ENCODE peak calls at places on chromosomes 5 and 9, in five cellular contexts. Z is breast epithelium; H is tibial artery; U is CD8-positive, alpha-beta T cell; K is GM13976. E is an unnamed sample.

GRCh38 chr9:129437626-129438323 is 183.1 kb downstream of the C9orf50 start:
- DNase-seq in K (no peak), U (no peak), H (peak; percentile 77), Z (no peak), E (no peak)

GRCh38 chr9:3385871-3386270 is 139.9 kb downstream of the RFX3 start:
- DNase-seq in U (no peak), H (no peak), Z (no peak), K (no peak), E (no peak)

GRCh38 chr5:147746986-147747385 is 35.5 kb downstream of the JAKMIP2 start:
- DNase-seq in Z (no peak), K (no peak), H (no peak), U (no peak), E (no peak)

GRCh38 chr9:26779072-26779471 is 113.5 kb downstream of the CAAP1 start:
- DNase-seq in U (no peak), Z (no peak), H (no peak), K (no peak), E (no peak)

GRCh38 chr5:147341382-147341781 is 106.6 kb downstream of the STK32A start:
- DNase-seq in K (no peak), U (no peak), H (no peak), Z (no peak), E (no peak)

GRCh38 chr5:128682669-128683068 is 144.6 kb upstream of the FBN2 start:
- DNase-seq in U (no peak), H (no peak), K (no peak), Z (no peak), E (no peak)

GRCh38 chr5:177504086-177505056 is 5.3 kb downstream of the DOK3 start:
- DNase-seq in U (no peak), K (no peak), H (peak; percentile 64), Z (no peak), E (no peak)

GRCh38 chr9:16278420-16278999 is 592.0 kb downstream of the BNC2 start:
- DNase-seq in H (no peak), K (no peak), Z (no peak), U (no peak), E (no peak)

GRCh38 chr9:107856633-107857032 is 367.1 kb upstream of the KLF4 start:
- DNase-seq in U (no peak), H (no peak), K (no peak), Z (no peak), E (no peak)

GRCh38 chr5:1033178-1033577 is 24.6 kb downstream of the NKD2 start:
- DNase-seq in Z (no peak), H (no peak), K (no peak), U (no peak), E (no peak)

GRCh38 chr5:2177244-2177643 is 294.5 kb upstream of the IRX4 start:
- DNase-seq in K (no peak), U (no peak), Z (no peak), H (peak; percentile 47), E (no peak)

GRCh38 chr5:91864902-91865420 is 481.8 kb upstream of the ARRDC3 start:
- DNase-seq in U (no peak), K (no peak), H (no peak), Z (no peak), E (no peak)

GRCh38 chr5:174667526-174667925 is 56.9 kb upstream of the MSX2 start:
- DNase-seq in Z (no peak), K (no peak), U (no peak), H (no peak), E (no peak)

GRCh38 chr5:160271396-160271795 is 41.0 kb downstream of the CCNJL start:
- DNase-seq in H (no peak), K (no peak), U (peak; percentile 34), Z (no peak), E (no peak)

GRCh38 chr9:18947772-18948391 is 85.1 kb downstream of the SAXO1 start:
- DNase-seq in H (no peak), Z (no peak), K (no peak), U (no peak), E (no peak)

DNA sequence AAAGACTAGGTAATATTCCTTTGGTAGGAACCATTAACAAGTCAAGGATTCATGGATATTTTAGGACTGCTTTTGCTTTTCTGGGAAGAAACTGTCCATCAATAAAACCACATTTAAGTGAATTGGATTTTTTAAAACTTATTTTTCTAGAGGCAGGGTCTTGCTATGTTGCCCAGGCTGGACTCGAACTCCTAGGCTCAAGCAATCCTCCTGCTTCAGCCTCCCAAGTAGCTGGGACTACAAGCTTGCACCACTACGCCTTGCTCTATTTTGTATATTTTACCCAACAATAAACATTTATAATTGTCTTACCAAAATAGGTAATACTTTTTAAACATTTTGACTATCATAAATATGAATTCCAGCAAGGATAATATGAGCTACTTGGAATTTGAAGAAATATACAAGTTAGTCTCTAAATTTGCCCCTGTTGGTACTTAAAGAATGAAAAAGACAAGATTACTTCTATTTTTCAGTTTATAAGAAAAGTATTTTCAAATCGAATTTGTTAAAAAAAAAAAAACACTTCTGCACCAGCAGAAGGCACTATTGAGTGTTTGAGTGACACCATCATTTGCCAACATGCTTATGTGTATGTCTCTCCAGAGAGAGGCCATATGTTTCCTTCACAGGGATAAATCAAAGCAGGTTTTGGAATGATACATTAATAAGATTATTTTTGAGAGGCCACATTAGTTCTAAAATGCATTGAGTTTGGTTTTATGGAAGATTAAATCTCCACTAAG is 60.0 kb upstream of the CARTPT start:
- DNase-seq in H (no peak), U (no peak), K (no peak), Z (no peak), E (no peak)
- TF ChIP-seq CTCF in H (no peak), U (no peak), K (peak; percentile 5), Z (no peak), E (peak; percentile 50)

GRCh38 chr5:154460172-154460571 is 14.4 kb downstream of the SAP30L start:
- DNase-seq in K (no peak), Z (no peak), U (no peak), H (no peak), E (no peak)

GRCh38 chr5:154459015-154459414 is 13.2 kb downstream of the SAP30L start:
- DNase-seq in K (no peak), Z (no peak), U (no peak), H (no peak), E (no peak)

GRCh38 chr5:154464435-154464834 is 13.6 kb downstream of the HAND1 start:
- DNase-seq in Z (no peak), U (no peak), H (no peak), K (no peak), E (no peak)

GRCh38 chr5:154465169-154465568 is 12.9 kb downstream of the HAND1 start:
- DNase-seq in U (no peak), H (no peak), Z (no peak), K (no peak), E (no peak)

GRCh38 chr5:154461531-154461930 is 15.7 kb downstream of the SAP30L start:
- DNase-seq in K (no peak), Z (no peak), H (no peak), U (no peak), E (no peak)
- TF ChIP-seq CTCF in K (no peak), Z (no peak), H (no peak), U (no peak), E (peak; percentile 14)

DNA sequence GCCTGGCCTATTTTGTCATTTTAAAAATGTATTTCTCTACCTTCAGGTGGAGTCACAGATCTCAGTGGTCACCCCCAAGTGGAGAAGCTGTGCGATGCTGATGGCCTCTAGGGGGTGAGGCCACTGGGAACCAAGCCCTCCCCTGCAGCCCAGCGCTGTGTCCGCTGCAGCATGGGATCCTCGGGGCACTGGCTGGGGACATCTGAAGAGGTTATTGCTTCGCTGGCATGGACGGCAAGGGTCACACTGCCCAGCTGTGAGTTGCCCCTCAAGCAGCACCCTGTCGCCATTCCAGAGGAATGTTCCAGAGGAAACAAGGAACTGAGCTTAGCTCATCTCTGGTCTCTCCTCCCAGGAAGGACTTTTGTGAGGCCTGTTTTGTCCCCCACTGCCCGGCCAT is 119.6 kb upstream of the S1PR3 start:
- DNase-seq in K (no peak), H (no peak), Z (no peak), U (no peak), E (no peak)
- TF ChIP-seq CTCF in K (no peak), H (no peak), Z (no peak), U (no peak), E (no peak)

GRCh38 chr5:72074238-72074637 is 33.0 kb upstream of the MAP1B start:
- DNase-seq in Z (no peak), H (no peak), U (no peak), K (no peak), E (no peak)

GRCh38 chr5:72077390-72077789 is 29.9 kb upstream of the MAP1B start:
- DNase-seq in K (no peak), Z (no peak), H (no peak), U (no peak), E (no peak)

GRCh38 chr5:72082048-72082447 is 25.2 kb upstream of the MAP1B start:
- DNase-seq in Z (no peak), K (no peak), U (no peak), H (no peak), E (no peak)

GRCh38 chr5:72076901-72077300 is 30.4 kb upstream of the MAP1B start:
- DNase-seq in K (no peak), Z (no peak), U (no peak), H (no peak), E (no peak)

DNA sequence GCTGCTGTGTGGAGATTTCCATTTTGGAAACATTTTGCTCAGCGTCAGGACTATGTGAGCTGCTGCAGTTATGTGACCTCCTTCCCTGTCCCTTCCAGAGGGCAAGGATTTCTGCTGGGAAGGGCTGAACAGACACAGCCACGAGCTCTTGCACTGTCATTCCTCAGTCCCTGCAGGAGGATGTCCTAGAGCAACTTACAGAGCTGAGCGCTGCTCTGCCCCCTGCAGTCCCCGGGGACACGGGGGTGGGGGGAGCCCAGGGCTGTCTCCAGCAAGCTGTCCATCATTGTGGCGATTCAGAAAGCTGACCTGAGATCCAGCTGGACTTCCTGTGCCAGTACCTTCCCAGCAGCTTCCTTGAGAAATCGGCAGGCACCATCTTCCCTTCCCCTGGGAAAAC is 28.0 kb upstream of the MAP1B start:
- DNase-seq in Z (no peak), K (peak; percentile 18), H (no peak), U (no peak), E (peak; percentile 8)
- TF ChIP-seq CTCF in Z (no peak), K (no peak), H (no peak), U (no peak), E (no peak)

DNA sequence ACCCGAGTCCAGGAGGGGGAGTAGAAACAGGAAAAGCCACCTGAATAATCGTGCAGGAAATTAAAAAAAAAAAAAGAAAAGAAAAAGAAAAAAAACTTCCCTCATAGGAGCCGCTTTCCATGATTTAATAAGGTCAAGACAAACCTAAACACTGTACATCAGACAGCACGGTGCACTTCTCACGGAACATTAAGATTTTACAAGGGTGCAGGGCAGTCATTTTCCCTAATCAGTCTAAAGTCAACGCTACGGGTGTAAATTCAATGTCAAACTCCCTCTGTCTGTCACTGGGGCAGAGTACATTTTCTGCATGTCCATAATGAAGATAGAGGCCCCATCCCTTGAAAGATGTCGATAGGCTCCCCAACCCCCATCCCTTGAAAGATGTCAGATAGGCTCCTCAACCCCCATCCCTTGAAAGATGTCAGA is 139.7 kb downstream of the TSSK1B start:
- DNase-seq in H (no peak), K (no peak), U (no peak), Z (no peak), E (no peak)
- TF ChIP-seq CTCF in H (no peak), K (no peak), U (no peak), Z (no peak), E (peak; percentile 21)

E was measured in neural crest cell.